ENCODE peak calls at places on chromosomes 4 and X, in four cellular contexts. R, H, C and P are unnamed samples.

GRCh38 chr4:113471141-113471860 is 290.2 kb downstream of the CAMK2D start:
- DNase-seq in R (no peak), C (no peak), H (no peak), P (no peak)

GRCh38 chr4:78691971-78692814 is 84.0 kb upstream of the BMP2K start:
- DNase-seq in H (no peak), C (no peak), R (no peak), P (no peak)

GRCh38 chr4:146095091-146095690 is 80.3 kb upstream of the LSM6 start:
- DNase-seq in C (peak), R (no peak), H (peak), P (peak)

GRCh38 chr4:24169956-24170355 is 280.1 kb upstream of the PPARGC1A start:
- DNase-seq in R (no peak), C (no peak), H (no peak), P (no peak)

GRCh38 chrX:153829799-153830631 is at the start of gene PDZD4:
- DNase-seq in R (no peak), C (no peak), H (no peak), P (no peak)

GRCh38 chr4:173288296-173288695 is 45.9 kb downstream of the HMGB2 start:
- DNase-seq in R (peak), C (peak), H (peak), P (no peak)

GRCh38 chrX:138858438-138858837 is 146.9 kb upstream of the FGF13 start:
- DNase-seq in R (no peak), C (no peak), H (no peak), P (no peak)

GRCh38 chrX:24298191-24298590 is 15.7 kb downstream of the SUPT20HL2 start:
- DNase-seq in H (peak), R (peak), C (peak), P (no peak)

GRCh38 chrX:11757729-11758399 is at the start of gene MSL3:
- DNase-seq in R (peak), C (peak), H (peak), P (peak)

GRCh38 chr4:108155373-108155772 is 13.4 kb downstream of the LEF1 start:
- DNase-seq in C (peak), R (peak), H (no peak), P (no peak)

GRCh38 chrX:133986008-133986683 is 752 bp upstream of the GPC3 start:
- DNase-seq in C (no peak), R (no peak), H (no peak), P (no peak)

GRCh38 chr4:87012265-87012953 is 77.6 kb downstream of the AFF1 start:
- DNase-seq in C (no peak), H (no peak), R (no peak), P (no peak)

GRCh38 chrX:20061869-20062254 is 54.8 kb downstream of the MAP7D2 start:
- DNase-seq in H (no peak), R (no peak), C (peak), P (no peak)

GRCh38 chr4:176753049-176753448 is 39.7 kb downstream of the VEGFC start:
- DNase-seq in H (no peak), R (no peak), C (peak), P (peak)

GRCh38 chr4:92535599-92535998 is 231.8 kb downstream of the GRID2 start:
- DNase-seq in C (no peak), H (no peak), R (no peak), P (no peak)

GRCh38 chr4:28256295-28256694 is 1395.7 kb downstream of the STIM2 start:
- DNase-seq in C (no peak), H (no peak), R (no peak), P (no peak)

GRCh38 chrX:131588995-131589394 is 45.1 kb downstream of the OR13H1 start:
- DNase-seq in H (no peak), R (no peak), C (no peak), P (no peak)

GRCh38 chrX:78111140-78111931 is 7.3 kb downstream of the PGK1 start:
- DNase-seq in H (no peak), R (no peak), C (no peak), P (no peak)

GRCh38 chrX:8586953-8587352 is 122.3 kb downstream of the VCX3B start:
- DNase-seq in R (no peak), C (no peak), H (no peak), P (no peak)

GRCh38 chr4:101393256-101393655 is 45.9 kb upstream of the PPP3CA start:
- DNase-seq in R (no peak), C (peak), H (no peak), P (peak)

GRCh38 chrX:56738670-56739069 is 9.6 kb downstream of the NBDY start:
- DNase-seq in H (no peak), R (no peak), C (peak), P (no peak)

GRCh38 chr4:38815879-38816782 is 11.5 kb upstream of the TLR1 start:
- DNase-seq in R (no peak), C (peak), H (no peak), P (no peak)

GRCh38 chr4:566508-567295 is 9.4 kb downstream of the TMEM271 start:
- DNase-seq in R (no peak), H (no peak), C (no peak), P (no peak)

GRCh38 chr4:87559090-87559837 is 30.1 kb upstream of the SPARCL1 start:
- DNase-seq in R (peak), C (no peak), H (no peak), P (no peak)

GRCh38 chr4:32519060-32519459 is 1798.9 kb downstream of the PCDH7 start:
- DNase-seq in R (no peak), H (no peak), C (peak), P (no peak)

GRCh38 chr4:124934921-124935320 is 222.4 kb upstream of the ANKRD50 start:
- DNase-seq in R (no peak), H (no peak), C (no peak), P (no peak)

GRCh38 chr4:124932447-124932846 is 219.9 kb upstream of the ANKRD50 start:
- DNase-seq in R (no peak), H (no peak), C (no peak), P (no peak)

GRCh38 chr4:124936427-124936826 is 223.9 kb upstream of the ANKRD50 start:
- DNase-seq in C (peak), R (no peak), H (no peak), P (no peak)

GRCh38 chr4:124933521-124933920 is 221.0 kb upstream of the ANKRD50 start:
- DNase-seq in C (no peak), H (no peak), R (no peak), P (no peak)

GRCh38 chr4:124931050-124931449 is 218.5 kb upstream of the ANKRD50 start:
- DNase-seq in C (peak), H (no peak), R (no peak), P (peak)
- TF ChIP-seq CTCF in C (no peak), H (no peak), R (no peak), P (no peak)

GRCh38 chrX:130020661-130021324 is 38.4 kb downstream of the BCORL1 start:
- DNase-seq in R (no peak), H (peak), C (no peak), P (no peak)

GRCh38 chrX:130014356-130014755 is 31.9 kb downstream of the BCORL1 start:
- DNase-seq in H (no peak), C (no peak), R (no peak), P (no peak)

GRCh38 chrX:130015181-130015580 is 32.7 kb downstream of the BCORL1 start:
- DNase-seq in H (no peak), C (no peak), R (no peak), P (no peak)

GRCh38 chrX:130014770-130015169 is 32.3 kb downstream of the BCORL1 start:
- DNase-seq in R (no peak), H (no peak), C (no peak), P (no peak)

DNA sequence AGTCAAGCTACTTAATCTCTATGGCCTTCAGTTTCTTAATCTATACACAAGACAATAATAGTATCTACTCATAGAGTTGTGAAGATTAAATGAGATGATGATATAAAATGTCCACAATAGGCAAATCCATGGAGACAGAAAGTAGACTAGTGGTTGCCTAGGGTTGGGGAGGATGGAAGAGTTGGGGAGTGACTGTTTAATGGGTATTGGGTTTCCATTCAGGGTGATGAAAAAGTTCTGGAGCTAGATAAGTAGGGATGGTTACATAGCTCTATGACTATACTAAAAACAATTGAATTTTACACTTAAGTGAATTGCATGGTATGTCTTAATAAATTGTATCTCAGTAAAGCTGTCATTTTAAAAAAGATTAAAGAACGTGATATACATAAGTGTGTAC is 35.7 kb downstream of the BCORL1 start:
- DNase-seq in H (no peak), R (no peak), C (no peak), P (no peak)
- TF ChIP-seq CTCF in H (no peak), R (no peak), C (no peak), P (no peak)

GRCh38 chr4:94305468-94306225 is 37.0 kb downstream of the HPGDS start:
- DNase-seq in C (no peak), H (no peak), R (no peak), P (no peak)
- TF ChIP-seq CTCF in C (no peak), H (no peak), R (no peak), P (no peak)

DNA sequence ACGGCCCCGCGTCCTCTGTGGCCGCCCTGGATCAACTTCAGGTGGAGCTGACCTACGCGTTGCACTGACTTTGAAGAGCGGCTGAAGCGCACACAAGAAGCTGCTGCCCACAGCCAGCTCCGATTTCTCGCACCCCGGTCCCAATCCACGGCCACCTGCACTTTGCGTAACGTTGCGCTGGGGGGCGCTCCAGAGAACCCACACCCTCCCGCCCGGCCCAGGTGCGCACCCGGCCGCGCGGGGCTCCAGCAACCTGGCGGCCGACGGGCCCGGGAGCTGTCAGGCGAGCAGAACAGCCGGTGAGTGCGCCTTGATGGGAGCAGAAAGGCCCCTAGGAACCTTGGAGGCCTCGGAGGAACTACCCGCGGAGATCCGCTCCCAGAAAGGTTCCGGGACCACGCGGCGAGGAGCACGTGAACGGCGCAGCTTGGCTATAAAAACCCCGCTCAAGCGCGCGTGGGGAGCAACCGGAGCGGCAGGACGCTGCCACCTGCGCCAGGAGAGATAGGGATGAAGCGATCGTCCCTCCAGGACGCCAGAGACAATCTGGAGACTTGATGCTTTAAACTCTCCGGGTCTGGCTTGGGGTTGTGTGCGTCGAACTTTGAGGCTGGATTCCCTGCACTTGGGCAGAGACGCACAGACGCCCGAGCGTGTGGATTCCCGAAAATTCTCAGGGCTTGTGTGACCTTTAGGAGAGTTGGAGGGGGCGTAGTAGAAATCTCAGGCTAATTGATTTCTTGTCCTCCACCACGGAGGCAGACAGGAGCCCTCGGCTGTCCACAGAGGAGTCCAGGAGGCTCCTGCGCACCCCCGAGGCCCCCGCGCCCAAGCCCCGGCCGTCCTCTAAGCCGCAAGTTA is 591 bp upstream of the NWD2 start:
- DNase-seq in C (no peak), R (peak), H (peak), P (no peak)
- TF ChIP-seq CTCF in C (no peak), R (peak), H (peak), P (no peak)

DNA sequence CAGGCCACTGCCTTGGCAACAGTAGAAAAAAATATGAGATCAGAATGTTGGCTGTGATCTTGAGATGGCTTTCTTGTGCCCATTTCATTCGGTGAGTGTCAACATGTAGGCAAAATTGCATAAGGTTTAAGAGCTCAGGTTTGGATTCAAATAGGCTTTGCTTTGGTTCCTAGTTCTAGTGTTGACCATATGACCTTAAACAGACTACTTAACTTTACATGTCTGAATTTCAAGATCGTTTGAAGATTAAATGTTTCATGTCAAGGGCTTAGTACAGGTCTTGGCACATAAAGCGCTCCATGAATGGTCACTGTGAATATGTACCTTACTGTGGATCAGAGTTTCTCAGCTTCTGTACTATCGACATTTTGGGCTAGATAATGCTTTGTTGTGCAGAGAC is 204.2 kb downstream of the MGST2 start:
- DNase-seq in R (no peak), H (no peak), C (no peak), P (no peak)
- TF ChIP-seq CTCF in R (no peak), H (no peak), C (no peak), P (no peak)

GRCh38 chrX:64570204-64570603 is 175.0 kb upstream of the MTMR8 start:
- DNase-seq in C (no peak), R (peak), H (no peak), P (no peak)
- TF ChIP-seq CTCF in C (peak), R (peak), H (peak), P (no peak)

GRCh38 chrX:42678133-42678532 is 99.8 kb downstream of the PPP1R2C start:
- DNase-seq in C (peak), H (no peak), R (no peak), P (no peak)
- TF ChIP-seq CTCF in C (peak), H (no peak), R (peak), P (no peak)

DNA sequence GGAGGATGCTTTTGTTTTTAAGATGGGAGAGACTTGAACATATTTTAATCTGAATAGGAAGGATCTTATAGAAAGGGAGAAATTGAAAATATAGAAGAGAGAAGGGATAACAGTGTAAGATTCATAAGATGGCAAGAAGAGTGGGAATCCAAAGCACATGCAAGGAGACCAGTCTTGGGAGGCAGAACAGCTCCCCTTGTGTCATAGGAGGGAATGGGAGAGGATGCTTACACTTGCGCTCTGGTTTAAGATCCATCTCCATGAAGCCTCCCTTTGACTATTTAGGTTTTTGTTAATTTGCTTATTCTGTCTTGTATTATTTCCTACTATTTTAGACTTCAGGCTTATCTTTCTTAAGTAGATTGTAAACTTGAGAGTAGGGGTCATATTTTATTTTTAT is 42.7 kb downstream of the KIF4A start:
- DNase-seq in R (no peak), C (no peak), H (no peak), P (no peak)
- TF ChIP-seq CTCF in R (peak), C (peak), H (no peak), P (no peak)